ENCODE peak calls at places on chromosomes 11 and 22, in seven cellular contexts. D is A673, A is adrenal gland, Y is ovary, G is lower lobe of right lung, Z is thoracic aorta, E is AG04450. H is an unnamed sample.

GRCh38 chr11:117671370-117671769 is 125.6 kb downstream of the DSCAML1 start:
- DNase-seq in D (no peak), A (no peak), Y (no peak), G (no peak), Z (no peak), E (no peak), H (no peak)

GRCh38 chr11:69448471-69449284 is 32.8 kb upstream of the LINC01488 start:
- DNase-seq in D (no peak), A (no peak), Y (no peak), G (no peak), Z (no peak), E (no peak), H (no peak)

GRCh38 chr11:87421422-87421821 is 383.7 kb downstream of the TMEM135 start:
- DNase-seq in D (peak), A (peak), Y (peak), G (no peak), Z (peak), E (peak), H (peak)

GRCh38 chr11:34126959-34127848 is 21.8 kb downstream of the NAT10 start:
- DNase-seq in D (no peak), A (no peak), Y (no peak), G (no peak), Z (no peak), E (no peak), H (no peak)

GRCh38 chr11:21264125-21264524 is 594.7 kb downstream of the NELL1 start:
- DNase-seq in D (no peak), A (no peak), Y (no peak), G (no peak), Z (no peak), E (no peak), H (no peak)

GRCh38 chr11:2961080-2961479 is 31.0 kb downstream of the NAP1L4 start:
- DNase-seq in D (no peak), A (no peak), Y (no peak), G (no peak), Z (no peak), E (no peak), H (no peak)

GRCh38 chr11:121494355-121495099 is 41.8 kb upstream of the SORL1-AS1 start:
- DNase-seq in D (peak), A (no peak), Y (no peak), G (no peak), Z (no peak), E (no peak), H (no peak)

GRCh38 chr22:31346255-31346732 is at the start of gene PATZ1:
- DNase-seq in D (peak), A (peak), Y (peak), G (peak), Z (no peak), E (peak), H (peak)

GRCh38 chr11:18191376-18191775 is 18.7 kb downstream of the MRGPRX4 start:
- DNase-seq in D (no peak), A (no peak), Y (no peak), G (no peak), Z (no peak), E (no peak), H (no peak)

GRCh38 chr11:83836883-83837654 is 550.9 kb upstream of the CCDC90B start:
- DNase-seq in D (peak), A (peak), Y (peak), G (no peak), Z (no peak), E (no peak), H (peak)

GRCh38 chr11:57566035-57566504 is 1.4 kb downstream of the UBE2L6 start:
- DNase-seq in D (no peak), A (peak), Y (no peak), G (no peak), Z (no peak), E (no peak), H (peak)

GRCh38 chr22:41311487-41311886 is 10.2 kb downstream of the ZC3H7B start:
- DNase-seq in D (no peak), A (no peak), Y (no peak), G (no peak), Z (no peak), E (no peak), H (no peak)

GRCh38 chr22:44031111-44031963 is 7.2 kb downstream of the PARVB start:
- DNase-seq in D (peak), A (no peak), Y (no peak), G (peak), Z (no peak), E (no peak), H (no peak)

GRCh38 chr11:3163241-3163981 is 1.7 kb downstream of the OSBPL5 start:
- DNase-seq in D (no peak), A (no peak), Y (no peak), G (peak), Z (no peak), E (no peak), H (peak)

GRCh38 chr11:15141381-15141780 is 26.7 kb downstream of the INSC start:
- DNase-seq in D (no peak), A (no peak), Y (no peak), G (no peak), Z (no peak), E (no peak), H (no peak)

GRCh38 chr11:94721565-94722292 is 46.4 kb upstream of the AMOTL1 start:
- DNase-seq in D (no peak), A (no peak), Y (no peak), G (no peak), Z (no peak), E (no peak), H (no peak)

GRCh38 chr11:43904737-43905515 is 24.3 kb downstream of the ALKBH3 start:
- DNase-seq in D (no peak), A (no peak), Y (no peak), G (no peak), Z (no peak), E (no peak), H (peak)

GRCh38 chr22:29219881-29220670 is 14.4 kb downstream of the EMID1 start:
- DNase-seq in D (no peak), A (no peak), Y (no peak), G (no peak), Z (no peak), E (no peak), H (no peak)

GRCh38 chr11:122954455-122954854 is 27.2 kb downstream of the BSX start:
- DNase-seq in D (no peak), A (no peak), Y (no peak), G (no peak), Z (no peak), E (no peak), H (no peak)

GRCh38 chr11:122951231-122951630 is 30.4 kb downstream of the BSX start:
- DNase-seq in D (no peak), A (no peak), Y (no peak), G (no peak), Z (no peak), E (no peak), H (no peak)
- TF ChIP-seq CTCF in D (no peak), A (no peak), Y (no peak), G (no peak), Z (no peak), E (no peak), H (no peak)

DNA sequence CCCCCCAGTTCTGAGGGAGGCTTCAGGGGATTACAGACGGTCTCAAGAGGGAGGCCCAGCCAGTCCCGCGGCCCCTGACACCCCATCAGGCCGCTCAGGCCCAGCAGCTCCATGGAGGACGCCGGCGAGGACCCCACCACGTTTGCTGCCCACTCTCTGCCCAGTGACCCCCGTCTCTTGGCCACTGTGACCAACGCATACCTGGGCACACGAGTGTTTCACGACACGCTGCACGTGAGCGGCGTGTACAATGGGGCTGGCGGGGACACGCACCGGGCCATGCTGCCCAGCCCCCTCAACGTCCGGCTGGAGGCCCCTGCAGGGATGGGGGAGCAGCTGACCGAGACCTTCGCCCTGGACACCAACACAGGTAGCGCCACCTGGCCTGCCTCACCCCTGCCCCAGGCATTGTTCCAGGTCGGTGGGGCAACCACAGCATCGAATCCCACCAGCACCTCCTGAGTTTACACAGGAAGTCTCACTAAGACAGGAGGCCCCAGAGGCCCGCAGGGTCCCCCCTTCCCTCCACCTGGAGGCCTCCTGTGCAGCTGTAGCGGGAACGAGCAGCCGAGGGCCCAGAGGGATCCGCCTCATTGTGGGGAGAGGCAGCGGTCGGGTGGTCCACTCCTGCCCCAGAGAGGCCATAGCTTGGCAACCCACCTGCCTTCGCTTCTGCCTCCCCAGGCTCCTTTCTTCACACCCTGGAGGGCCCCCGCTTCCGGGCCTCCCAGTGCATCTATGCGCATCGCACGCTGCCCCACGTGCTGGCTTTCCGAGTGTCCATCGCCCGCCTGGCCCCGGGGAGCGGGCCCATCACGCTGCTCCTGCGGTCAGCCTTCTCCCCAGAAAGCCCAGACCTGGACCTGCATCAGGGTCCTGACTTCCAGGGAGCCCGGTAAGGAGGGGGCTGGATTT is 1.0 kb downstream of the PGGHG start:
- DNase-seq in D (no peak), A (no peak), Y (peak), G (peak), Z (no peak), E (no peak), H (no peak)
- H3K4me3 ChIP-seq in D (peak), A (peak), Y (peak), G (peak), Z (peak), E (peak), H (peak)

GRCh38 chr11:36818410-36818809 is 220.4 kb upstream of the RAG2 start:
- DNase-seq in D (peak), A (no peak), Y (no peak), G (no peak), Z (no peak), E (no peak), H (peak)
- TF ChIP-seq CTCF in D (peak), A (no peak), Y (no peak), G (no peak), Z (no peak), E (peak), H (peak)

GRCh38 chr22:17775781-17776470 is 1.7 kb upstream of the BID start:
- DNase-seq in D (no peak), A (no peak), Y (no peak), G (no peak), Z (no peak), E (no peak), H (no peak)
- H3K4me3 ChIP-seq in D (no peak), A (no peak), Y (no peak), G (no peak), Z (no peak), E (no peak), H (no peak)

GRCh38 chr11:29962243-29962642 is 54.6 kb downstream of the KCNA4 start:
- DNase-seq in D (peak), A (no peak), Y (no peak), G (no peak), Z (no peak), E (no peak), H (no peak)
- TF ChIP-seq CTCF in D (peak), A (peak), Y (no peak), G (peak), Z (peak), E (peak), H (no peak)

GRCh38 chr11:46391186-46391577 is 394 bp downstream of the CHRM4 start:
- DNase-seq in D (no peak), A (no peak), Y (no peak), G (no peak), Z (no peak), E (no peak), H (no peak)
- H3K4me3 ChIP-seq in D (peak), A (peak), Y (no peak), G (peak), Z (peak), E (peak), H (peak)

DNA sequence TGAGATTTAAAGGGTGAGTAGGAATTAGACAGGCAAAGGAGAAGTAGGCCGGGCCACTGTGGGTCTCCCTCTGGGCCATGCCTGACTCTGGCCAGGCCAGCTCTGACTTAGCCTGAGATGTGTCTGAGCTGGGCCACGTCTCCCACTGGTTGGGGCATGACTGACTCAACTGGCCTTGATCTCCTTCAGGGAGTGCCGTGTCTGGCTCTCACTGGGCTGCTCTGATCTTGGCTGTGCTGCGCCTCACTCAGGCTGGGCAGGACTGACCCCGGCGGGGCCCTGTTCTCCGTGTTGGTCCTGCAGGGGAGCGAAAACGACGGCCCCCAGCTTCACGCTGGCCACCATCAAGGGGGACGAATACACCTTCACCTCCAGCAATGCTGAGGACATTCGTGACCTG is 71.3 kb downstream of the MYO7A start:
- DNase-seq in D (no peak), A (peak), Y (no peak), G (peak), Z (no peak), E (no peak), H (no peak)
- TF ChIP-seq CTCF in D (no peak), A (no peak), Y (no peak), G (no peak), Z (no peak), E (no peak), H (no peak)

H was measured in foreskin fibroblast.